ENCODE peak calls at places on chromosomes 16 and 17, in five cellular contexts. R is heart right ventricle, P is cardiac muscle cell, L is left ventricle myocardium inferior, B is heart left ventricle. E is an unnamed sample.

GRCh38 chr17:65219707-65220106 is 82.5 kb downstream of the RGS9 start:
- DNase-seq in R (no peak), P (no peak), L (no peak), B (no peak), E (no peak)

GRCh38 chr17:58577696-58578095 is 63.3 kb upstream of the MTMR4 start:
- DNase-seq in R (peak), P (peak), L (peak), B (peak), E (peak)

GRCh38 chr16:56401482-56401881 is 23.9 kb downstream of the AMFR start:
- DNase-seq in R (no peak), P (no peak), L (no peak), B (no peak), E (peak)

GRCh38 chr17:70875729-70876344 is 706.5 kb downstream of the KCNJ2 start:
- DNase-seq in R (no peak), P (no peak), L (no peak), B (no peak), E (no peak)

GRCh38 chr16:82329504-82330192 is 159.6 kb upstream of the MPHOSPH6 start:
- DNase-seq in R (no peak), P (no peak), L (no peak), B (no peak), E (no peak)

GRCh38 chr17:73430165-73430680 is 118.4 kb upstream of the CDC42EP4 start:
- DNase-seq in R (no peak), P (no peak), L (no peak), B (no peak), E (peak)

GRCh38 chr17:4480929-4481898 is 17.5 kb upstream of the SPNS2 start:
- DNase-seq in R (no peak), P (no peak), L (no peak), B (no peak), E (peak)

GRCh38 chr16:65510241-65510640 is 388.4 kb upstream of the CDH11 start:
- DNase-seq in R (no peak), P (no peak), L (no peak), B (no peak), E (no peak)

GRCh38 chr17:70523407-70523806 is 354.1 kb downstream of the KCNJ2 start:
- DNase-seq in R (no peak), P (no peak), L (no peak), B (no peak), E (no peak)

GRCh38 chr16:3695610-3696369 is 21.5 kb downstream of the TRAP1 start:
- DNase-seq in R (no peak), P (no peak), L (no peak), B (no peak), E (peak)

GRCh38 chr17:49992191-49992932 is 2.7 kb downstream of the DLX3 start:
- DNase-seq in R (no peak), P (no peak), L (no peak), B (no peak), E (no peak)

GRCh38 chr17:57980522-57980921 is 7.5 kb downstream of the VEZF1 start:
- DNase-seq in R (no peak), P (no peak), L (no peak), B (no peak), E (no peak)

GRCh38 chr17:338442-339192 is 14.0 kb downstream of the RPH3AL start:
- DNase-seq in R (no peak), P (no peak), L (no peak), B (no peak), E (no peak)

GRCh38 chr16:89534147-89534788 is 26.1 kb downstream of the SPG7 start:
- DNase-seq in R (no peak), P (no peak), L (no peak), B (no peak), E (peak)

GRCh38 chr17:42708588-42708987 is 26.3 kb downstream of the CNTNAP1 start:
- DNase-seq in R (no peak), P (no peak), L (no peak), B (no peak), E (no peak)

GRCh38 chr17:42702446-42702845 is 20.1 kb downstream of the CNTNAP1 start:
- DNase-seq in R (no peak), P (no peak), L (no peak), B (no peak), E (no peak)

GRCh38 chr17:42700890-42701289 is 18.6 kb downstream of the CNTNAP1 start:
- DNase-seq in R (no peak), P (no peak), L (no peak), B (no peak), E (no peak)

GRCh38 chr17:42706732-42707131 is 24.4 kb downstream of the CNTNAP1 start:
- DNase-seq in R (no peak), P (no peak), L (no peak), B (no peak), E (no peak)

GRCh38 chr17:42704495-42705494 is 22.5 kb downstream of the CNTNAP1 start:
- DNase-seq in R (no peak), P (no peak), L (no peak), B (no peak), E (no peak)
- TF ChIP-seq CTCF in R (no peak), P (no peak), L (no peak), B (no peak), E (no peak)

DNA sequence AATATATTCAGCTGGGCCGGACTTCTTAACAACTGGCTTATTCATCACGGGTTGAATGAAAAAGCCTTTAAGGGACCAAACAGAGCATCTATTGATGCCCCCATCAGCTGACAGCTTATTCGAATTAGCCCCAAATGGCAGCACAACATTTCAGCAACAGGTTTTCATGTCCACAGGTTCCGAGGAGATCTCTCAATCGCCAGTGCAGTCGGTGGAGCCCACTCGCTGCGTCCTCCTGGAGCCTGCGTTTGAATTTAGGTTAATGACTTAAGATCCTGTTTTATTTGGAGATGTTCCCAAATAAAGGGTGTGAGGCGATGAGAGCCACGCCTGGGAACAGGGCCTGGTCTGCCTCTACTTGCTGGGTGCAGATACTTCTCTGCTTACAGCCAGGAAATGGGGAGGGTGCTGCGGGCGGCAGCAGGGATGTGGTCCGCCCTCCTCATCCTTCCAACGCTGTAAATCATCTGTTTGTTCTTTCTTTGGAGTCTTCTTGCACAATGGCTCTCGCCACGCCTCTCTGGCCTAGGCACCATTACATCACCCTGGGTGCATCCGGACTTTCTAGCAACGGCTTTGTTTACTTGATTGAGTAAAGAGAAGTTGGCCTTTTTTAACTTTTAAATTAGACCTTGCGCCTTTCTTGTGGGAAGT is 22.6 kb downstream of the NDE1 start:
- DNase-seq in R (peak), P (no peak), L (peak), B (peak), E (peak)
- TF ChIP-seq CTCF in R (no peak), P (no peak), L (no peak), B (no peak), E (no peak)

GRCh38 chr17:31015639-31016038 is 44.8 kb downstream of the RNF135 start:
- DNase-seq in R (no peak), P (no peak), L (no peak), B (no peak), E (no peak)
- TF ChIP-seq CTCF in R (no peak), P (no peak), L (peak), B (peak), E (no peak)

DNA sequence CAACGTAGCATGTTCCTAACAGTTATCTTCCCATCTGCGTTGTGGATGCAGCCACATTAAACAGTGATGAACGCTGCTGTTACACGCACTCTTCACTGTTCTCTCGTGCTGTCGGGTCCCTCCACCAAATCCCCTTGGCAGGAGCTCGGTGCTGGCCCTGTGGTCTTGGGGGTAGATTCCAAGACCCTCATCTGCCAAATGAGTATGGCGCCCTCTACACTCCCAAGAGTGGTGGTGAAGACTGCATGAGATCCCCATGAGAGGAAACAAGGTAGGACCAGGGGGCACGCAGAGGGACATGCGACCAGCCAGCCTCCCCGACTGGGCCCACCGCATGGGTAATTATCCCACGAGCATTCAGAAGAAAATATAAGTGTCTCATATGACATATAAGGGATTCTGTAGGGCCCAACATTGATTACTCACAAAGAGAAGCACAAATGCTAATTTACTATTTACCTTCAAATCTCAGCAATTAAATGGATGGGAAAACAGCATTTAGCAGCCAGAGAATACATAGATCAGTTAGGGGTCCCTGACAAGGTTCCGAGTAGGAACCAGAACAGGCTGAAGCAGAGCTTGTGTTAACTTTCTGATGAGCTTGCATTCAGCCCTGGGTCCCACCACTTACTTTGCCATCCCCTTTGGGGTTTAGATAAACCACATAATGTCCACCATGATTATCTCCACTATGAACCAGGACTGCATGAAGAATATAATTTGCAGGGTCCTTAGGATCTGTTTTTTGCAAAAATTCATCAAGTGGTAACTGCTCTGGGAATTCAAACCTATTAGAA is 23.8 kb downstream of the LITAFD start:
- DNase-seq in R (no peak), P (no peak), L (no peak), B (no peak), E (no peak)
- TF ChIP-seq CTCF in R (no peak), P (peak), L (no peak), B (no peak), E (peak)